ENCODE peak calls at places on chromosomes 2 and 18, in six cellular contexts. P, Q, C, T, H and G are unnamed samples.

GRCh38 chr2:188937228-188938220 is 36.6 kb upstream of the COL3A1 start:
- DNase-seq in H (no peak), P (peak), C (no peak), Q (no peak), T (no peak), G (no peak)

GRCh38 chr2:204538179-204539009 is 6.9 kb upstream of the PARD3B start:
- DNase-seq in P (peak), Q (no peak), C (no peak), T (no peak), H (no peak), G (no peak)

GRCh38 chr2:53210538-53210937 is 557.1 kb upstream of the CHAC2 start:
- DNase-seq in C (no peak), P (no peak), H (no peak), Q (no peak), T (no peak), G (no peak)

GRCh38 chr2:19669605-19670004 is 232.2 kb downstream of the TTC32 start:
- DNase-seq in T (no peak), H (no peak), C (no peak), P (no peak), Q (no peak), G (no peak)

GRCh38 chr2:12701786-12702660 is 14.7 kb upstream of the TRIB2 start:
- DNase-seq in P (peak), H (no peak), T (no peak), Q (no peak), C (no peak), G (no peak)

GRCh38 chr2:5980351-5981054 is 288.3 kb downstream of the SOX11 start:
- DNase-seq in C (no peak), T (no peak), H (no peak), Q (no peak), P (no peak), G (no peak)

GRCh38 chr2:3780477-3781402 is 77.4 kb downstream of the DCDC2C start:
- DNase-seq in T (peak), H (no peak), C (no peak), P (peak), Q (peak), G (peak)

GRCh38 chr2:137980459-137980858 is 16.2 kb downstream of the HNMT start:
- DNase-seq in C (no peak), T (no peak), Q (no peak), H (no peak), P (no peak), G (no peak)

GRCh38 chr18:39802648-39803229 is 2152.3 kb upstream of the PIK3C3 start:
- DNase-seq in T (no peak), P (no peak), C (no peak), Q (no peak), H (no peak), G (no peak)

GRCh38 chr2:171389780-171390179 is 44.0 kb downstream of the METTL8 start:
- DNase-seq in H (no peak), P (no peak), C (no peak), Q (no peak), T (no peak), G (no peak)

DNA sequence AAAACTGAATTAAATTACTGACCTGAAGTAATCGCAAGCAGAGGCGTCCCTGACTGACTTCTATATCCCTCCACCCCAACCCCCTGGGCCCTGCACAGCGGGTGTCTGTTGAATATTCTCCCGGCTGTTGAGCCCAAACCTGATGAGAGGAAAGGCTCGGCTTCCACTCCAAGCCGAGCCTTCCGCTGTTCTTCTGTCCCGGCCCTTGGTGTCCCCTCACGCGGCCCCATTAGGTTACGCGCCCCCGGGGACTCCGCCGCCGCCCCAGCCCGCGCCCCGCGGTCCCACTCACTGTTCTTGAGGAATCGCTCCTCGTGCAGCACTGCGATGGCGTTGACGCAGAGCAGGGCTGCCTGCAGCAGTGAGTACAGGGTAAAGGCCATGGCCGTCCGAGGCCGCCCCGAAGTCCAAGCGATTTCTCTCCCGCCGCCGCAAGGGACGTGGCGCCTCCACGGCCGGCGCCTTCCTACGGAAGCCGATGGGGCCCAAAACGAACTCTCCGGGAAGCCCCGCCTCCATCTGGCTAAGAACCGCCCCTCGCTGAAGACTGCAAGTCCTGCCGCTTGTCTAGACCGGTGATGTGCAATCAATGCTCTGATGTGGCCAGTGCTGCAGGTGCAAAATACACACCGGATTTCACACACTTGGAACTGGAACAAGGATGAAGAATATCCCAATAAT is at the start of gene IER3IP1:
- DNase-seq in P (peak), H (peak), T (peak), C (peak), Q (peak), G (peak)
- TF ChIP-seq POLR2A in P (peak), H (peak), T (peak), C (peak), Q (peak), G (peak)

DNA sequence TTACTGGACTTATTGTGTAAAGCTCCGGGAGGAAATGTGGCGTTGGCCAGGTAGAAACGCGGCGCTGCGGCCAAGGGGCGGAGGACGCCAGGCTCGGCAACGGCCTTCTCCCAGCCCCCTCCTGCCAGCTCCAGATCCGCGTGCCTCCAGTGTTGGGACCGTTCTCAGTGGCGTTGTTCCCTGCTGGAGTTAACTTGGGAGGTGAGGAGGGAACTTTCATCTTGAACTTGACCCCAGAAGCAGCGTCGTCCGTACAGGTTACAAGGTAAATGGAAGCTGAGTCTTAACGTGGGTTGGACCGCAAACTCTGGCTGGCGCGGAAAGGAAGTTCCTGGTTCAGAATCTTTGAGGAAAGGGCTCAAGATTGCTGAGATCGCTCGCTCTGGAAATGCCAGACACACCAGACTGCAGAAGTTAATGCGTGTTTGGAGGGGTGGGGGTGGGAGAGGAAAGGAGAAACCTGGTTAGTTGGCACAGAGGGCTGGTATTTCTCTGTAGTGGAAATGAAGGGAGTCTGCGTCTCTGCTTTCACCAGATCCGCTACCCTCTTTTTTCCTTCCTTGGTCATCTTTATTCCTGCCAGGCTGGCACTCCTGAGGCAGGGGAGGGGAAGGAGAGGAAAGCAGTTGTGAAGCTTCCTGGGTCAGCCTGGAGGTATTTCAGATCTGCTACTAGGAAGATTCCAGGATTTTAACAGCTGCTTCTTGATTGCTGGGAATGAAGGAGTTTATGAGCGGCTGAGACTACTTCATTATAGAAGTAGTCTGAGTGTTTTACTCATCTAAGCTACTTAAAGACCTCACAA is 1.5 kb downstream of the TANC1 start:
- DNase-seq in Q (peak), H (no peak), P (peak), T (peak), C (no peak), G (no peak)
- TF ChIP-seq POLR2A in Q (no peak), H (no peak), P (no peak), T (no peak), C (no peak), G (no peak)

GRCh38 chr2:65075176-65075575 is 19.0 kb downstream of the CEP68 start:
- DNase-seq in P (peak), H (no peak), Q (no peak), T (no peak), C (no peak), G (no peak)
- TF ChIP-seq POLR2A in P (no peak), H (no peak), Q (no peak), T (no peak), C (no peak), G (no peak)

GRCh38 chr2:142868281-142868762 is 9.1 kb upstream of the KYNU start:
- DNase-seq in T (peak), H (peak), P (no peak), C (peak), Q (peak), G (peak)
- TF ChIP-seq POLR2A in T (no peak), H (no peak), P (no peak), C (no peak), Q (no peak), G (no peak)

GRCh38 chr2:100924122-100924519 is 78.0 kb upstream of the RPL31 start:
- DNase-seq in T (no peak), C (no peak), H (no peak), Q (no peak), P (no peak), G (no peak)

GRCh38 chr2:100921685-100922161 is 80.4 kb upstream of the RPL31 start:
- DNase-seq in H (no peak), P (peak), T (no peak), C (no peak), Q (no peak), G (no peak)

GRCh38 chr2:100923461-100924020 is 78.5 kb upstream of the RPL31 start:
- DNase-seq in T (no peak), Q (no peak), C (no peak), P (no peak), H (no peak), G (no peak)

GRCh38 chr2:100928235-100928634 is 73.9 kb upstream of the RPL31 start:
- DNase-seq in Q (no peak), T (no peak), C (no peak), H (no peak), P (no peak), G (no peak)

GRCh38 chr2:100924520-100925451 is 77.3 kb upstream of the RPL31 start:
- DNase-seq in C (no peak), Q (peak), H (no peak), P (peak), T (peak), G (peak)
- TF ChIP-seq POLR2A in C (no peak), Q (no peak), H (no peak), P (peak), T (peak), G (no peak)

GRCh38 chr2:121664713-121665112 is 15.5 kb upstream of the CLASP1 start:
- DNase-seq in C (no peak), Q (no peak), T (no peak), H (no peak), P (no peak), G (no peak)

GRCh38 chr2:121659933-121660332 is 10.7 kb upstream of the CLASP1 start:
- DNase-seq in Q (no peak), C (no peak), P (no peak), H (no peak), T (no peak), G (no peak)

GRCh38 chr2:121663458-121663857 is 14.2 kb upstream of the CLASP1 start:
- DNase-seq in Q (no peak), P (no peak), T (no peak), H (no peak), C (no peak), G (no peak)

GRCh38 chr2:121664086-121664485 is 14.8 kb upstream of the CLASP1 start:
- DNase-seq in P (no peak), C (no peak), T (no peak), H (no peak), Q (no peak), G (no peak)

GRCh38 chr2:121662651-121663050 is 13.4 kb upstream of the CLASP1 start:
- DNase-seq in Q (no peak), P (peak), T (no peak), C (no peak), H (no peak), G (no peak)
- TF ChIP-seq POLR2A in Q (no peak), P (no peak), T (no peak), C (no peak), H (no peak), G (no peak)